ENCODE peak calls at places on chromosome X, in eight cellular contexts. E is K562, I is upper lobe of left lung, N is tibial nerve, B is ovary, S is stomach, M is suprapubic skin, Z is H1. W is an unnamed sample.

GRCh38 chrX:77910108-77910840 is at the start of gene ATP7A:
- DNase-seq in E (peak), I (peak), N (peak), B (peak), S (peak), M (peak), Z (peak), W (peak)

GRCh38 chrX:56069299-56069941 is 162.7 kb upstream of the KLF8 start:
- DNase-seq in E (no peak), I (no peak), N (no peak), B (no peak), S (no peak), M (no peak), Z (no peak), W (no peak)

GRCh38 chrX:100944601-100945000 is 15.9 kb upstream of the XKRX start:
- DNase-seq in E (no peak), I (no peak), N (no peak), B (no peak), S (no peak), M (no peak), Z (no peak), W (no peak)

GRCh38 chrX:47568656-47569295 is 7.8 kb downstream of the ARAF start:
- DNase-seq in E (no peak), I (no peak), N (no peak), B (no peak), S (no peak), M (no peak), Z (no peak), W (no peak)

GRCh38 chrX:76433219-76433618 is 5.7 kb downstream of the MAGEE1 start:
- DNase-seq in E (no peak), I (no peak), N (no peak), B (no peak), S (no peak), M (no peak), Z (no peak), W (no peak)

GRCh38 chrX:44344194-44344593 is 722 bp upstream of the EFHC2 start:
- DNase-seq in E (peak), I (peak), N (no peak), B (peak), S (peak), M (no peak), Z (no peak), W (peak)

GRCh38 chrX:133415276-133416105 is at the start of gene GPC4:
- DNase-seq in E (no peak), I (peak), N (peak), B (peak), S (peak), M (no peak), Z (no peak), W (peak)

GRCh38 chrX:106263817-106264216 is 95.7 kb downstream of the PWWP3B start:
- DNase-seq in E (no peak), I (no peak), N (no peak), B (peak), S (no peak), M (no peak), Z (no peak), W (no peak)

GRCh38 chrX:1323315-1323714 is 13.3 kb upstream of the IL3RA start:
- DNase-seq in E (peak), I (peak), N (no peak), B (no peak), S (peak), M (no peak), Z (peak), W (peak)

GRCh38 chrX:39491548-39492297 is 606.0 kb downstream of the BCOR start:
- DNase-seq in E (peak), I (no peak), N (no peak), B (no peak), S (no peak), M (no peak), Z (no peak), W (peak)

GRCh38 chrX:110442631-110443030 is 84.0 kb downstream of the RTL9 start:
- DNase-seq in E (peak), I (peak), N (no peak), B (no peak), S (no peak), M (no peak), Z (no peak), W (no peak)

GRCh38 chrX:134013092-134013497 is 27.7 kb upstream of the GPC3 start:
- DNase-seq in E (no peak), I (no peak), N (no peak), B (no peak), S (no peak), M (no peak), Z (no peak), W (no peak)

DNA sequence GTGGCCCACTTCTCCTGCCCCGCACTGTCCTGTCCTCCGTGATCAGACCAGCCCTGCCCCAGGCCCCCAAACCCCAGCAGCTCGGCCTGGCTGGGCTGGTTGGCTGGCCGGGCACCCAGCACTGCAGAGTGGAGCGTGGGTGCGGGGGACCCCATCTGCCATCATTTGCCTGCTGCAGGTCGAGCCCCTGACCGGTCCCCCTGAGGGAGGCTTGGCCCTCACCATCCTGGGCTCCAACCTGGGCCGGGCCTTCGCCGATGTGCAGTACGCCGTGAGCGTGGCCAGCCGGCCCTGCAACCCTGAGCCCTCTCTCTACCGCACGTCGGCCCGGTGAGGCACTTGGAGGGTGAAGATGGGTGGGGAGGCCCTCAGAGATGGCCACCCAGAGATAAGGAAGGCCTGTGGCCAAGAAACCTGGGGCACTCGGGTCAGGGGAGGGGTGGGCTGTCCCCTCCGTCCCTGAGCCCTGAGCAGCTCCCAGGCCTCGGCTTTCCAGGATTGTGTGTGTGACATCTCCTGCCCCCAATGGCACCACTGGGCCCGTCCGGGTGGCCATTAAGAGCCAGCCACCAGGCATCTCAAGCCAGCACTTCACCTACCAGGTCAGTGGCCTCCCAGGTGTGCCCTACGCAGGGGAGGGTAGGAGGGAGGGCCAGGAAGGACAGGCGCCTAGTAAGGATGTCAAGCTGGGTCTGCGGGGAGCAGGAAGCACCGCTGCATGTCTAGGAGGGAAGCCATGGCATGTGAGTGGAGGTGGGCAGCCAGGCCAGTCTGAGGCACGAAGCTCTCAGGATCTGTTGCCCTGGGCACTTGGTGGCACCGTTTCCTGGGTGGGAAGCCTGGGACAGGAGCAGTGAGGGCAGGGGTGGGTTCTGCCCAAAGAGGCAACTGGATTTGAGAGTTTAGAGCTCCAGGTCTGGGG is 7.9 kb downstream of the PLXNB3 start:
- DNase-seq in E (no peak), I (no peak), N (no peak), B (peak), S (no peak), M (no peak), Z (no peak), W (no peak)
- TF ChIP-seq EP300 in E (no peak), I (no peak), N (no peak), B (no peak), S (no peak), M (no peak), Z (no peak), W (no peak)

GRCh38 chrX:13688384-13688771 is 550 bp upstream of the RAB9A start:
- DNase-seq in E (no peak), I (no peak), N (no peak), B (no peak), S (no peak), M (no peak), Z (no peak), W (no peak)

GRCh38 chrX:13691845-13692334 is 3.0 kb downstream of the RAB9A start:
- DNase-seq in E (no peak), I (no peak), N (no peak), B (no peak), S (no peak), M (no peak), Z (no peak), W (no peak)

GRCh38 chrX:13688772-13689518 is at the start of gene RAB9A:
- DNase-seq in E (peak), I (peak), N (peak), B (peak), S (peak), M (peak), Z (peak), W (peak)

GRCh38 chrX:13690836-13691235 is 1.9 kb downstream of the RAB9A start:
- DNase-seq in E (no peak), I (no peak), N (no peak), B (no peak), S (no peak), M (no peak), Z (no peak), W (no peak)

GRCh38 chrX:13689519-13690211 is 737 bp downstream of the RAB9A start:
- DNase-seq in E (no peak), I (no peak), N (no peak), B (no peak), S (no peak), M (no peak), Z (no peak), W (no peak)
- TF ChIP-seq EP300 in E (no peak), I (no peak), N (no peak), B (no peak), S (no peak), M (no peak), Z (no peak), W (no peak)

GRCh38 chrX:31588355-31588754 is 516.5 kb upstream of the FTHL17 start:
- DNase-seq in E (no peak), I (no peak), N (no peak), B (no peak), S (no peak), M (no peak), Z (no peak), W (no peak)

GRCh38 chrX:31593353-31593752 is 521.5 kb upstream of the FTHL17 start:
- DNase-seq in E (no peak), I (no peak), N (no peak), B (no peak), S (no peak), M (no peak), Z (no peak), W (no peak)

GRCh38 chrX:31589503-31589902 is 517.7 kb upstream of the FTHL17 start:
- DNase-seq in E (no peak), I (no peak), N (no peak), B (no peak), S (no peak), M (no peak), Z (no peak), W (no peak)

GRCh38 chrX:31591355-31591754 is 519.5 kb upstream of the FTHL17 start:
- DNase-seq in E (no peak), I (no peak), N (no peak), B (no peak), S (no peak), M (no peak), Z (no peak), W (no peak)

GRCh38 chrX:31590581-31591113 is 518.8 kb upstream of the FTHL17 start:
- DNase-seq in E (peak), I (no peak), N (no peak), B (no peak), S (no peak), M (no peak), Z (no peak), W (no peak)
- TF ChIP-seq EP300 in E (no peak), I (no peak), N (no peak), B (no peak), S (no peak), M (no peak), Z (no peak), W (no peak)

GRCh38 chrX:16966745-16967144 is 20.3 kb downstream of the REPS2 start:
- DNase-seq in E (no peak), I (no peak), N (no peak), B (no peak), S (no peak), M (no peak), Z (no peak), W (no peak)

GRCh38 chrX:16975233-16975632 is 28.8 kb downstream of the REPS2 start:
- DNase-seq in E (no peak), I (no peak), N (no peak), B (no peak), S (no peak), M (no peak), Z (no peak), W (no peak)

GRCh38 chrX:16971694-16972093 is 25.2 kb downstream of the REPS2 start:
- DNase-seq in E (no peak), I (no peak), N (no peak), B (no peak), S (no peak), M (no peak), Z (no peak), W (no peak)

GRCh38 chrX:16970977-16971376 is 24.5 kb downstream of the REPS2 start:
- DNase-seq in E (no peak), I (no peak), N (no peak), B (no peak), S (no peak), M (no peak), Z (no peak), W (no peak)
- TF ChIP-seq EP300 in E (no peak), I (no peak), N (no peak), B (no peak), S (no peak), M (no peak), Z (no peak), W (no peak)

DNA sequence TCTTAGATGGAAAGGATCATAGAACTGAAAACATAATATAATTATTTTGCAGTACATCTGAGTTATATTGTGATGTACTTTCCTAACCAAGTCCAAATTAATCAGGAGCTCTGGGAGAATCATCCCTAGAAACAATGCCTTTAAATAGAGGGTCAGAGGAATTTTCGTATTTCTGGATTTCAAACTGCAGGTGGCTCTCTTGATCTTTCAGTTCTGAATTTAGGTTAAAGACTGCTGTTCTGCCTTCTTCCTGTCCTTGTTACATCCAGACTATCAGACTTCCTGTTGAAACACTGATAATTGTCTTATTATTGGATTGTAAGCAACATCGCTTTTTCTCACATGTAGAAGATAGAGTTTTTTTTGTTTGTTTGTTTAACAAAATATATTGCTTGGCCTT is 142.7 kb downstream of the RPA4 start:
- DNase-seq in E (no peak), I (no peak), N (no peak), B (no peak), S (no peak), M (no peak), Z (no peak), W (no peak)
- TF ChIP-seq EP300 in E (no peak), I (no peak), N (no peak), B (no peak), S (no peak), M (no peak), Z (no peak), W (no peak)

DNA sequence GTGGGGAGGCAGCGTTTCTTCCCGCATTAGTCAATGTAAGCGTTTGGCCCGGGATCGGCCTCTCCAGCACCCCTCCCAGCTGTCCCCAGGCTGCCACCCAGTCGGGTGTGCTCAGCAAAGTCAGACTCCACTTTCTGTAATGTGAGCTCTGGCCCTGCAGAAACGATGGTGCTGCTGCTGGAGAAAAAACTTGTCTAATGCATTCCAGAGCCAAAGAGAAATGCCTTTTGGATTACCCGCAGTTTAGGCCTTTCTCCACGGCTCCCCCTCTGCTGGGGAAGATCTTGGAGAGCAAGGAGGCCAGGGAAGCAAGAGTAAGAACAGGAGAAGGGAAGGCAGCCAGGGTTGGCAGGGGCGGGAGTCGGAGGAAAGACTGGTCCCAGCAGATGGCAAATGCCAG is 55.2 kb downstream of the ELF4 start:
- DNase-seq in E (no peak), I (no peak), N (no peak), B (no peak), S (no peak), M (no peak), Z (no peak), W (no peak)
- TF ChIP-seq EP300 in E (no peak), I (no peak), N (no peak), B (no peak), S (no peak), M (no peak), Z (no peak), W (no peak)

DNA sequence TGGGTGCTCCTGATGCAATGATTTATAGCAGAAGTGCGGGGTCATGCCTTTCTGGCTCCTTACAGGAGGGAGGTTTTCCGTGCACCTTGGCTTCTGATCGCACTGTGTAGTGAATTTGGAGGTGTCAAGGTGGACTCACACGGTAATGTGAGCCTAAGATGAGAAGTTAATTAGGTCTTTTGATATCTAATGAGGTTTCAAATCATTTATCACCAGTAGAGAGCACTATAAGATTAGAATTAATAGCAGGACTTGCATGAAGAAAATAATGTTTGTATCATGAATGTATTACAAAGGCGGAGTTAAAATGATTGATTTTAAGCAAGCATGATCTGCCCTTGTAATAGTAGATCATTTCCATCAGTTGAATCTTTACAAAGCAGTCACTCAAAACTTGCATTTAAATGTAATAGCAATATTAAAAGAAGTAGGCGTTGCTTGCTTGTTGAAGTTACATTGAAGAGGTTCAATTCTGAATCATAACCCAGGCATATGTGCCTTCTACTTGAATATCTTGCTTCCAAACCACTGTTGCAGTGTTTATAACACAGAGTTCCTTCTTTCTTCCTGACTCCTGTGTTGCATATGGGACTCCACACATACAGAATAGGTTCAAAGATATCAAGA is 152.1 kb downstream of the FMR1NB start:
- DNase-seq in E (no peak), I (no peak), N (no peak), B (no peak), S (no peak), M (no peak), Z (no peak), W (no peak)
- TF ChIP-seq EP300 in E (no peak), I (no peak), N (no peak), B (no peak), S (no peak), M (no peak), Z (no peak), W (no peak)

DNA sequence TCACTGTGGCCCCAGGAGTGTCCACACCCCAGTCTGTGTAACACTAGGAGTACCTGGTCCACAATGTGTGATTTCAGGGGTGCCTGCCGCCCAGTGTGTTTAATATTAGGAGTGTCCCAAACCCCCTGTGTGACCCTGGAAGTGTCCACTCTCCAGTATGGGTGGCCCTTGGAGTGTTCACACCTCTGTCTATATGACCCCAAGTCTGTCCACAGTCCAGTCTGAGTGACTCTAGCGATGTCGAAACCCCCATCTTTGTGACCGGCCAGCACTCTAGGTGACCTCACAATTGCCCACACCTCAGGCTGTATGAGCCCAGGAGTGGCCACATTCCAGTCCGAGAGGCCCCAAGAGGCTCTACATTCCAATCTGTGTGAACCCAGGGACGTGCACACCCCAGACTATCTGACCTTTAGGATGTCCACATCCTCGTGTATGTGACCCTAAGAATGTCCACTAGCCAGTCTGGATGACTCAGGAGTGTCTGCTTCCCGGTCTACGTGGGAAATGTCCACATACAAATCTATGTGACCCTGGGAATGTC is 7.4 kb upstream of the GLOD5 start:
- DNase-seq in E (no peak), I (no peak), N (no peak), B (no peak), S (no peak), M (no peak), Z (no peak), W (no peak)
- TF ChIP-seq EP300 in E (no peak), I (no peak), N (no peak), B (no peak), S (no peak), M (no peak), Z (no peak), W (no peak)

GRCh38 chrX:71990518-71990917 is 79.9 kb downstream of the NHSL2 start:
- DNase-seq in E (no peak), I (no peak), N (no peak), B (no peak), S (no peak), M (no peak), Z (no peak), W (no peak)

GRCh38 chrX:71993371-71993770 is 82.7 kb downstream of the NHSL2 start:
- DNase-seq in E (no peak), I (no peak), N (no peak), B (no peak), S (no peak), M (no peak), Z (no peak), W (no peak)

GRCh38 chrX:71991164-71991563 is 80.5 kb downstream of the NHSL2 start:
- DNase-seq in E (no peak), I (no peak), N (no peak), B (no peak), S (no peak), M (no peak), Z (no peak), W (no peak)

GRCh38 chrX:71994601-71995000 is 84.0 kb downstream of the NHSL2 start:
- DNase-seq in E (no peak), I (no peak), N (no peak), B (no peak), S (no peak), M (no peak), Z (no peak), W (no peak)

GRCh38 chrX:71992711-71993110 is 82.1 kb downstream of the NHSL2 start:
- DNase-seq in E (no peak), I (peak), N (no peak), B (no peak), S (no peak), M (no peak), Z (no peak), W (no peak)
- TF ChIP-seq EP300 in E (no peak), I (no peak), N (no peak), B (no peak), S (no peak), M (no peak), Z (no peak), W (no peak)

W was measured in transverse colon.